ENCODE peak calls at places on chromosome 2, in five cellular contexts. S, L, K, E and Q are unnamed samples. For H3K36me3, the result is how much of the 10 kb centered on the place peaks cover.

GRCh38 chr2:119252186-119253113 is 28.8 kb downstream of the STEAP3 start:
- DNase-seq in S (no peak), L (no peak), K (no peak), E (no peak), Q (peak)

GRCh38 chr2:236968101-236968886 is 117.4 kb upstream of the COPS8 start:
- DNase-seq in S (no peak), L (peak), K (peak), E (no peak), Q (no peak)

GRCh38 chr2:235264512-235264911 is 229.3 kb upstream of the AGAP1 start:
- DNase-seq in S (no peak), L (no peak), K (no peak), E (no peak), Q (no peak)

GRCh38 chr2:104818249-104818648 is 35.7 kb upstream of the POU3F3 start:
- DNase-seq in S (no peak), L (no peak), K (no peak), E (no peak), Q (no peak)

GRCh38 chr2:233418052-233418760 is 63.9 kb downstream of the DGKD start:
- DNase-seq in S (no peak), L (peak), K (no peak), E (no peak), Q (no peak)

GRCh38 chr2:233317544-233317943 is 9.9 kb downstream of the SAG start:
- DNase-seq in S (no peak), L (no peak), K (no peak), E (no peak), Q (no peak)

GRCh38 chr2:158473719-158474392 is 17.1 kb downstream of the PKP4 start:
- DNase-seq in S (no peak), L (no peak), K (no peak), E (no peak), Q (no peak)

GRCh38 chr2:179263460-179264237 is 983 bp downstream of the SESTD1 start:
- DNase-seq in S (peak), L (peak), K (peak), E (peak), Q (no peak)

GRCh38 chr2:12202702-12203101 is 456.3 kb downstream of the LPIN1 start:
- DNase-seq in S (peak), L (no peak), K (no peak), E (no peak), Q (no peak)

GRCh38 chr2:216491757-216492635 is 6.6 kb upstream of the RPL37A start:
- DNase-seq in S (no peak), L (no peak), K (no peak), E (no peak), Q (no peak)

GRCh38 chr2:159155315-159155714 is 131.2 kb downstream of the WDSUB1 start:
- DNase-seq in S (no peak), L (no peak), K (no peak), E (no peak), Q (peak)

GRCh38 chr2:96527990-96528679 is 8.4 kb upstream of the ARID5A start:
- DNase-seq in S (peak), L (peak), K (peak), E (peak), Q (peak)

GRCh38 chr2:96342085-96342484 is 6.5 kb downstream of the NCAPH start:
- DNase-seq in S (no peak), L (no peak), K (peak), E (no peak), Q (no peak)

GRCh38 chr2:73290049-73290839 is 3.1 kb downstream of the EGR4 start:
- DNase-seq in S (no peak), L (no peak), K (peak), E (no peak), Q (peak)

GRCh38 chr2:27152796-27153464 is 4.1 kb downstream of the TCF23 start:
- DNase-seq in S (no peak), L (peak), K (no peak), E (no peak), Q (no peak)

GRCh38 chr2:166343467-166343866 is 32.3 kb downstream of the SCN9A start:
- DNase-seq in S (no peak), L (no peak), K (no peak), E (no peak), Q (no peak)

GRCh38 chr2:241109210-241110088 is 7.4 kb upstream of the MTERF4 start:
- DNase-seq in S (no peak), L (peak), K (no peak), E (no peak), Q (peak)

GRCh38 chr2:172945511-172945850 is 130.2 kb upstream of the MAP3K20 start:
- DNase-seq in S (no peak), L (no peak), K (no peak), E (no peak), Q (no peak)

GRCh38 chr2:10075571-10076209 is 4.5 kb downstream of the CYS1 start:
- DNase-seq in S (no peak), L (no peak), K (no peak), E (no peak), Q (no peak)

GRCh38 chr2:189511935-189512334 is 68.7 kb downstream of the SLC40A1 start:
- DNase-seq in S (no peak), L (no peak), K (no peak), E (no peak), Q (no peak)

GRCh38 chr2:58215429-58215828 is 25.7 kb downstream of the FANCL start:
- DNase-seq in S (no peak), L (no peak), K (no peak), E (no peak), Q (no peak)

GRCh38 chr2:100767224-100767653 is 52.7 kb upstream of the NPAS2 start:
- DNase-seq in S (no peak), L (no peak), K (no peak), E (no peak), Q (no peak)

GRCh38 chr2:189175869-189176431 is 3.6 kb downstream of the COL5A2 start:
- DNase-seq in S (no peak), L (no peak), K (no peak), E (no peak), Q (no peak)

GRCh38 chr2:119598576-119598975 is 54.3 kb downstream of the CFAP221 start:
- DNase-seq in S (no peak), L (no peak), K (no peak), E (no peak), Q (no peak)

GRCh38 chr2:181672255-181673008 is 7.9 kb downstream of the NEUROD1 start:
- DNase-seq in S (no peak), L (no peak), K (no peak), E (no peak), Q (no peak)

GRCh38 chr2:109609352-109610024 is 4.3 kb downstream of the SEPTIN10 start:
- DNase-seq in S (peak), L (no peak), K (no peak), E (no peak), Q (no peak)

GRCh38 chr2:48205137-48205798 is 299.0 kb upstream of the FBXO11 start:
- DNase-seq in S (no peak), L (no peak), K (no peak), E (no peak), Q (no peak)

GRCh38 chr2:198440833-198441232 is 636.4 kb downstream of the PLCL1 start:
- DNase-seq in S (no peak), L (no peak), K (no peak), E (no peak), Q (no peak)

GRCh38 chr2:225136552-225136951 is 94.3 kb upstream of the DOCK10 start:
- DNase-seq in S (no peak), L (no peak), K (no peak), E (no peak), Q (no peak)

GRCh38 chr2:230181245-230181644 is 38.5 kb downstream of the SP110 start:
- DNase-seq in S (no peak), L (no peak), K (no peak), E (no peak), Q (no peak)
- H3K36me3 ChIP-seq in S (half or more), L (half or more), K (half or more), E (under half), Q (under half)

GRCh38 chr2:203286532-203286931 is 41.7 kb upstream of the ABI2 start:
- DNase-seq in S (no peak), L (no peak), K (no peak), E (no peak), Q (no peak)
- H3K36me3 ChIP-seq in S (half or more), L (half or more), K (under half), E (under half), Q (under half)

DNA sequence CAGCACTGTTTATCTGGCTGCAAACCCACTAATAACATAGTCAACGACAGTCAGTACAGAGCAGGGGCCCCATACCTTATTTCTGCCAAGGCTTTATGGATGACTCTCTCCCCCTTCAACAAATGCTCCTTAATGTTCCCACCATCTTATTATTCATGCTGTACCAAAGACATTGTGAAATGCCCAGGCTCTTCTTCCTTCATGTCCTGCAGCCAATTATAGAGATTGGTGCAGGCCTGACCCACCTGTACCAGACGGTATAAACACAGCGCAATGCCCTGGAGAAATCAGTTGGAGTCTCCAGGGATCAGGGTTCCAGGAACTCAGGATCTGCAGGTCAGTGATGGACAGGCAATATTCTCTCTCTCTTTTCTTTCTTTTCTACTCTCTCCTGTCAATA is at the start of gene IL1F10:
- DNase-seq in S (no peak), L (no peak), K (no peak), E (no peak), Q (no peak)
- H3K36me3 ChIP-seq in S (under half), L (under half), K (under half), E (under half), Q (under half)

DNA sequence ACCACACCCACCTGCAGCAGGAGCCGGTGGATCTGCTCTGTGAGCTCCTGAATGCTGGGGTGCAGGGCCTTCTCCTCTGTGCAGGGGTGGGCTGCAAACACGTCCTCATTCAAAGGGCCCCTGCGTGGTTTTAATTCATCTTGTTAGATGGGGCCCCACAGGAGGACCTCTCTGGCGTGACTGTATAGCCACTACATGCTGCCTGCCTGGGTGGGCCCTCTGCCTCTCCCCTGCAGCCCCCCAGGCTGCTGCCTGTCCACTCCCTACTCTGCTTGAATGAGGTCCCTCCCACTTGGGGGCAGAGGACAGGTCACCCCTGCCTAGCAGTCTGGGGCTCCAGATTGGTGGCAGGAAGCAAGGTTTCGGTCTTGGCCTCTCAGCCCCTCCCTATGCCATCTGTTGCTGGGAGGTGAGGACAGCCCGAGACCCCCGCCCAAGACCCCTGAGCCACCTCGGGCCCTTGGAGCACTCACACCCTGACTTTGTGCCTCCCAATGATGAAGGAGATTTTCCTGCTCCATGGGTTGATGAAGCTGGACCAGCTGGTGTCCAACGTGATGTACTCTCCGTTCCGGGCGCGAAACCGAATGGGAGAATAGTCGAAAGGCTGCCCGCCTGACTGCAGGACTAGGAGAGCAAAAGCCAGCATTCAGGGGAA is 22.0 kb upstream of the HES6 start:
- DNase-seq in S (no peak), L (no peak), K (no peak), E (peak), Q (peak)
- H3K36me3 ChIP-seq in S (under half), L (half or more), K (under half), E (under half), Q (under half)

GRCh38 chr2:55672630-55673029 is 21.0 kb downstream of the PNPT1 start:
- DNase-seq in S (no peak), L (no peak), K (no peak), E (no peak), Q (no peak)

GRCh38 chr2:55668956-55669355 is 24.7 kb downstream of the PNPT1 start:
- DNase-seq in S (no peak), L (no peak), K (no peak), E (no peak), Q (no peak)
- H3K36me3 ChIP-seq in S (half or more), L (half or more), K (under half), E (under half), Q (under half)